ENCODE peak calls at places on chromosomes 5 and 9, in four cellular contexts. Y, Z, C and M are unnamed samples.

GRCh38 chr5:178293400-178293799 is 60.8 kb upstream of the PHYKPL start:
- DNase-seq in C (no peak), Z (peak; percentile 66), Y (no peak), M (no peak)

GRCh38 chr5:55694152-55694830 is 17.8 kb downstream of the SLC38A9 start:
- DNase-seq in C (peak; percentile 48), Y (no peak), Z (peak; percentile 21), M (no peak)

GRCh38 chr5:178237431-178238312 is 5.1 kb upstream of the PHYKPL start:
- DNase-seq in C (no peak), Z (no peak), Y (no peak), M (peak; percentile 46)

GRCh38 chr5:96699186-96699820 is 37.1 kb downstream of the CAST start:
- DNase-seq in C (no peak), Z (peak; percentile 20), Y (peak; percentile 56), M (no peak)

GRCh38 chr5:140205216-140205615 is 30.2 kb downstream of the CYSTM1 start:
- DNase-seq in Z (no peak), Y (no peak), C (no peak), M (peak; percentile 15)

GRCh38 chr5:122053181-122054109 is 24.6 kb downstream of the LOX start:
- DNase-seq in Z (no peak), C (no peak), Y (no peak), M (no peak)

GRCh38 chr9:32596936-32597335 is 24.0 kb upstream of the NDUFB6 start:
- DNase-seq in Z (no peak), Y (no peak), C (no peak), M (no peak)

GRCh38 chr5:134114886-134115805 is 665 bp downstream of the TCF7 start:
- DNase-seq in Z (peak; percentile 84), Y (peak; percentile 76), C (no peak), M (peak; percentile 76)

GRCh38 chr9:120855827-120856636 is 13.3 kb upstream of the PSMD5 start:
- DNase-seq in Z (no peak), Y (no peak), C (no peak), M (no peak)

GRCh38 chr9:126694206-126695081 is 80.7 kb downstream of the LMX1B start:
- DNase-seq in Z (peak; percentile 31), Y (no peak), C (no peak), M (no peak)

GRCh38 chr9:126697350-126697749 is 83.6 kb downstream of the LMX1B start:
- DNase-seq in C (no peak), Y (no peak), Z (peak; percentile 10), M (no peak)

GRCh38 chr9:126696764-126697145 is 83.0 kb downstream of the LMX1B start:
- DNase-seq in Y (no peak), C (no peak), Z (peak; percentile 41), M (no peak)

GRCh38 chr9:126695186-126696090 is 81.7 kb downstream of the LMX1B start:
- DNase-seq in Z (peak; percentile 23), C (no peak), Y (no peak), M (no peak)

DNA sequence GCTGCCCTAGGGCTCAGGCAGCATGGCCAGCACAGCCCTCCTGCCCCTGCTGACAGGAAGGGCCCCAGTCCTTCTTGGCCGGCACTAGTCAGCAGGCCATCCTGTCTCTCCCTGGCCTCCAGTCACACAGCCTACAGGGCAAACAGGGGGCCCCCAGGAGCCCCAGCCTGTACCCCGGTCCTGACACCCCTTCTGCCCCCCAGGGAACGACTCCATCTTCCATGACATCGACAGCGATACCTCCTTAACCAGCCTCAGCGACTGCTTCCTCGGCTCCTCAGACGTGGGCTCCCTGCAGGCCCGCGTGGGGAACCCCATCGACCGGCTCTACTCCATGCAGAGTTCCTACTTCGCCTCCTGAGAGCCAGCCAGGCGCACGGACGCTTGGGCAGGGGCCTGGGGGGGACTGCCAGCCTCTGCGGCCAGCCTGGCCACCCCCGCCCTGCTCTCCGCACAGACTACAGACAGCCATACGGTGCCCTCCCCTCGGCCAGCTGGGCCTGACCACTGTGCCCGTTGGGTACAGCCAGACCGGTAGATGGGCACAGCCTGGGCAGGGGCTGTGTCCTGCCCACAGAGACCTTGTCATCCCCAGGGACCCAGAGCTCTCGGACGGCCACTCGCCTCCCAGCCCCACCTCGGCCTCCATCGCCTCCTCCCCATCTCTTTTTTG is 82.5 kb downstream of the LMX1B start:
- DNase-seq in C (no peak), Z (peak; percentile 44), Y (no peak), M (no peak)
- TF ChIP-seq JUND in C (no peak), Z (no peak), Y (no peak), M (no peak)

GRCh38 chr9:70036641-70037040 is 7.0 kb upstream of the MAMDC2 start:
- DNase-seq in Z (no peak), Y (no peak), C (no peak), M (no peak)
- TF ChIP-seq JUND in Z (no peak), Y (no peak), C (no peak), M (no peak)

GRCh38 chr5:124007675-124008398 is 495.9 kb downstream of the CSNK1G3 start:
- DNase-seq in Z (no peak), Y (no peak), C (peak; percentile 16), M (no peak)
- TF ChIP-seq JUND in Z (no peak), Y (no peak), C (no peak), M (no peak)

GRCh38 chr9:137370865-137371520 is 52.0 kb downstream of the EXD3 start:
- DNase-seq in Z (no peak), C (no peak), Y (no peak), M (no peak)
- TF ChIP-seq JUND in Z (no peak), C (no peak), Y (no peak), M (no peak)

GRCh38 chr5:103014983-103015382 is 105.0 kb downstream of the GIN1 start:
- DNase-seq in C (no peak), Y (no peak), Z (no peak), M (no peak)
- TF ChIP-seq JUND in C (no peak), Y (no peak), Z (no peak), M (no peak)

DNA sequence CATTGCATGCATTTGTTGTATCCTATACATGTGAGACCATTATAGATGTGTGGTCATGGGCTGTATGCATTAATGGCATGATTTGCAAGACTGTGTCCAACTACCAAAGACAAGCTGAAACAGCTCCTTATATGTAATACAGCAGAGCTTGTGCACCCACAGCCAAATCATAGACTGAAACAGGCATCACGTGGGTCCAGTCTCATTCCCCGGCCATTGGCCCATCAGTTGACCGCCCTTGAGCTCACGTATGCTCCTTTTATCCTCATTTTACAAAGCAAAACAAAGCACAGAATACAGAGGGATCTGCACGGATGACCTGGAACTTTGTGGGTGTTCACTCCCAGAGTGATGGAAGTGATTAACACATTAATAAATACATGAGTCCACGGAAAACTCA is 109.1 kb downstream of the ROR2 start:
- DNase-seq in Z (no peak), C (no peak), Y (no peak), M (no peak)
- TF ChIP-seq JUND in Z (no peak), C (no peak), Y (no peak), M (no peak)

DNA sequence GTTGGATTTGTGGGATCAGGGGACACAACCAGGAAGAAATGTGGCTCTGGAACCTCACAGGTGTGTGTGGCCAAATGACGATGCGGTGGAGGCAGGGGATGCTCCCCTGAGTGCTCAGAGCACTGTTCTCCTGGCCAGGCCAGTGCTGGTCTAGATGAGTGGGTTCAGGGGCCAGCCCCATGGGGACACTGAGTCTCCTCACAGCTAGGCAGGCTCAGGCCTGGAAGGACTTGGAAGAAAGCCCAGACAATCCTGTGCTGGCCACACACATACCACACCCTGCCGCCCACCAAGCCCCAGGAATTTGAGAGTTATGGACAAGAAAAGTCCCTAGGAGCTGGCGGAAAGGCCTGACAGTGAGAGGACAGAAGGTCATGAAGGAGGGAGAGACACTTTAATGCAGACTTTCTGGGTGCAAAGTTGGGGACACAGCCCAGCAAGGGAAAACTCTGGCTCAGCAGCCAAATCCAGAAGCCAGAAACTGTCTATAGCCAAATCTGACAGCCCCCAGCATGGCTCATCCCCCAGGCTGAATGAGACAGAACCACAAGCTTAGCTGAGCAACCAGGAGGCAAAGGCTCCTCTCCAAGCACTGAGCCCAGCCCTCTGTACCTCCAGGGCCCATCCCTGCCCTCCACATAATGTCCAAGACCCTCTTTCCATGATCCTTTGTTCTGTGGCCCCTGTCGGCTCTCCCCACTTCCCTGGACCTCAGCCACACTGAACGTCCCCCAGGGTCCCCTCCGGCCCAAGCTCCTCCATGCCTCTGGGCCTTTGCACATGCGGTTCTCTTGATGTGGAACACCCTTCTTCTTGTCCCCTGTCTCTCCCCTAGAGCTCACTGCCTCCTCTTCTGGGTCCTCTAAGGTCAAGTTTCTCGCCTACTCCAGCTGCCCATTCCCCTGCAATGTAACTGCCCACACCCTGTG is 22.4 kb downstream of the LHX6 start:
- DNase-seq in Z (no peak), Y (no peak), C (no peak), M (no peak)
- TF ChIP-seq JUND in Z (no peak), Y (no peak), C (no peak), M (no peak)

DNA sequence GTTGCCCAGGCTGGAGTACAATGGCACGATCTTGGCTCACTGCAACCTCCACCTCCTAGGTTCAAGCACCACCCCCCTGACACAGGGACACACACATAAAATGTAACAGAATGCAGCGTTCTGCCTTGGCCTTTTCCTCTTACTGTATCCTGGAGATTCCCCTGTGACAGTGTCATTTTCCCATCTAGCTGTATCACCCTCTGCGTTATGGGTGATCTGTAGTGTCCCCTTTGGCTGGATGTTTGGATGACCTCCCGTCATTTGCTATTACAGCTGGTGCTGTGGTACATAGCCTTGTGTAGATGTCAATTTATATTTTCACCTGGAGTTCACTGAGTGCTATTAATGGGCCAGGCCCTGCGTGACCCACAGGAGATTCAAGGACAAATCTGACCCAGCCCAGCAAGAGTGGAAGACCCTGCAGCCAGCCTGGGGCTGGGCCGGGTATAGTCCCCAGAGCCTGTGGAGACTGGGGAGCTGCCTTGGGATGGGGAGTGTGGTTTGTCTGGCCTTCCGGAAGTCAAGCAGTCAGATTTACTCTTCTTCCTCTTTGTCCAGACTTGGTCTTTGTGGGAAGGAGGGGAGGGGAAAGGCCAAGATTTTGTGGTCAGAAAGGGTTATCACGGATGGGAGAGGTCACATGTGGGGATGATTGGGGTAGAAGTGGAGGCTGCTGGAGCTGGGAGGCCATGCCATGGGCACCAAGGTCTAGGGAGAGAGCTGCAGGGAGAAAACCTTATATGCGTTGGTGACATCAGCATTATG is 43.6 kb downstream of the ERGIC1 start:
- DNase-seq in Z (no peak), Y (no peak), C (no peak), M (no peak)
- TF ChIP-seq JUND in Z (no peak), Y (no peak), C (no peak), M (no peak)